ENCODE peak calls at places on chromosomes 7 and 10, in seven cellular contexts. C, N, P, H, F, S and Q are unnamed samples.

GRCh38 chr10:86206216-86206615 is 160.4 kb downstream of the GRID1 start:
- DNase-seq in P (no peak), S (no peak), C (no peak), H (no peak), N (no peak), F (no peak), Q (no peak)

GRCh38 chr7:85014936-85015335 is 171.9 kb downstream of the SEMA3D start:
- DNase-seq in C (no peak), S (peak), H (no peak), P (no peak), N (no peak), F (no peak), Q (no peak)

GRCh38 chr10:132515811-132516726 is 21.5 kb upstream of the INPP5A start:
- DNase-seq in C (no peak), N (no peak), S (no peak), F (no peak), H (no peak), P (no peak), Q (no peak)

GRCh38 chr10:83942410-83942809 is 196.9 kb upstream of the GHITM start:
- DNase-seq in S (no peak), F (no peak), H (no peak), N (no peak), P (no peak), C (no peak), Q (no peak)

GRCh38 chr7:31935115-31935514 is 135.1 kb downstream of the PDE1C start:
- DNase-seq in S (no peak), N (no peak), C (no peak), H (no peak), P (no peak), F (no peak), Q (no peak)

GRCh38 chr10:48604039-48604407 is 850 bp downstream of the ARHGAP22 start:
- DNase-seq in F (no peak), P (no peak), C (no peak), N (no peak), H (no peak), S (no peak), Q (peak)

GRCh38 chr10:126160571-126160970 is 227.7 kb downstream of the ADAM12 start:
- DNase-seq in C (no peak), F (no peak), P (no peak), H (no peak), N (no peak), S (peak), Q (no peak)

GRCh38 chr10:70441161-70441876 is at the start of gene NODAL:
- DNase-seq in C (no peak), F (no peak), S (peak), P (no peak), H (no peak), N (no peak), Q (no peak)

GRCh38 chr7:99083068-99083651 is 60.7 kb downstream of the SMURF1 start:
- DNase-seq in P (no peak), N (no peak), F (no peak), C (no peak), H (no peak), S (no peak), Q (no peak)

GRCh38 chr7:19948160-19948559 is 174.7 kb upstream of the TMEM196 start:
- DNase-seq in P (no peak), F (no peak), C (no peak), S (no peak), N (no peak), H (no peak), Q (no peak)

GRCh38 chr7:102468416-102469350 is 3.9 kb downstream of the LRWD1 start:
- DNase-seq in H (no peak), N (no peak), F (no peak), S (no peak), P (no peak), C (no peak), Q (peak)

GRCh38 chr10:71040326-71040725 is 152.0 kb upstream of the PCBD1 start:
- DNase-seq in N (no peak), H (no peak), C (no peak), P (no peak), F (no peak), S (no peak), Q (no peak)

GRCh38 chr7:123649956-123650355 is 5.7 kb upstream of the LMOD2 start:
- DNase-seq in H (no peak), P (no peak), C (no peak), N (peak), F (no peak), S (no peak), Q (no peak)

GRCh38 chr7:158782638-158783490 is 46.4 kb downstream of the ESYT2 start:
- DNase-seq in F (no peak), S (peak), H (peak), N (peak), C (no peak), P (no peak), Q (peak)

GRCh38 chr7:132066776-132067175 is 509.5 kb downstream of the PLXNA4 start:
- DNase-seq in P (no peak), S (no peak), C (no peak), H (no peak), F (peak), N (no peak), Q (peak)

GRCh38 chr10:8043569-8044306 is 10.8 kb upstream of the GATA3 start:
- DNase-seq in C (no peak), S (peak), N (no peak), P (no peak), H (no peak), F (no peak), Q (no peak)

GRCh38 chr10:68231106-68231901 is 609 bp downstream of the ATOH7 start:
- DNase-seq in S (peak), N (peak), H (peak), P (peak), C (peak), F (peak), Q (peak)
- TF ChIP-seq CTCF in S (peak), N (peak), H (peak), P (no peak), C (peak), F (no peak), Q (peak)

GRCh38 chr7:114405427-114405826 is 9.2 kb upstream of the FOXP2 start:
- DNase-seq in C (no peak), P (no peak), S (peak), F (no peak), N (peak), H (no peak), Q (no peak)
- TF ChIP-seq CTCF in C (peak), P (peak), S (no peak), F (peak), N (peak), H (peak), Q (peak)

GRCh38 chr10:4359003-4359402 is 467.0 kb upstream of the AKR1E2 start:
- DNase-seq in N (peak), H (no peak), F (no peak), P (no peak), C (no peak), S (peak), Q (no peak)
- TF ChIP-seq CTCF in N (peak), H (no peak), F (no peak), P (no peak), C (no peak), S (no peak), Q (no peak)

GRCh38 chr7:92612501-92612900 is 22.3 kb upstream of the FAM133B start:
- DNase-seq in N (no peak), P (no peak), S (no peak), F (no peak), C (no peak), H (no peak), Q (no peak)

GRCh38 chr7:92611735-92612134 is 21.5 kb upstream of the FAM133B start:
- DNase-seq in S (no peak), P (peak), N (no peak), C (no peak), H (no peak), F (no peak), Q (no peak)

GRCh38 chr7:92608380-92609322 is 18.5 kb upstream of the FAM133B start:
- DNase-seq in F (peak), N (no peak), P (no peak), H (peak), C (no peak), S (peak), Q (no peak)

GRCh38 chr7:92606985-92607384 is 16.8 kb upstream of the FAM133B start:
- DNase-seq in H (no peak), P (no peak), C (no peak), S (no peak), N (no peak), F (no peak), Q (no peak)

DNA sequence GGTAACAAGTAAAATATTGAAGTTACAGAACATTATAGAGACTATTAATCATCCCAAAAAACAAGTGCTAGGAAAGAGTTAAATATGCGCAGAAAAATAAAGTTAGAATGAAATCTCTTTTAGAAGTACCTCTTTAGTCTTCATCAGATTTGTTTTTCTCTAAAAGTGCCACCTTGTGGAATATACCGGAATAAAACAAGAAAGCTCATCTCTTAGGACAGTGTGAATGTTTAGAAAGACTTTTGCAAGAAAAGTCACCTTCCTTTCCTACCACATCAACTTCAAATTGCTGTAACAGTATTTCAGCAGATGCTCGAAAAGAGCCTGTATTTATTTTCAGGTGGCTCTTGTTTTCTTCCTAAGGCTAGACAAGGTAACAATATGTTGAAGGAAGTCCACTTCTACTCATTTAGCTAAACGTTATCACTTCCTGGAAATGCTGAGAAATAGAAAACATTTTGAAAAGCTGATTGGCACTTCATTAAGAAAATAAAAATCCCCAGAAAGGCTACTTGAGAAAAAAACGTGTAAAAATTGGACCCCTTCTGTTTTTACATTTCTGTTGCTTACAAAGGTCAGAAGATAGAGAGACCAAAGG is 19.8 kb upstream of the FAM133B start:
- DNase-seq in F (no peak), P (peak), C (no peak), H (no peak), S (peak), N (peak), Q (no peak)
- TF ChIP-seq CTCF in F (peak), P (peak), C (peak), H (peak), S (no peak), N (peak), Q (peak)

GRCh38 chr10:72875250-72876055 is 18.1 kb upstream of the OIT3 start:
- DNase-seq in P (peak), F (no peak), H (peak), C (no peak), S (peak), N (peak), Q (no peak)
- TF ChIP-seq CTCF in P (peak), F (no peak), H (peak), C (peak), S (peak), N (peak), Q (peak)